ENCODE peak calls at places on chromosome 13, in five cellular contexts. S is H1, Z is GM23338, H is sigmoid colon, R is HCT116. L is an unnamed sample.

GRCh38 chr13:47005761-47006414 is 109.0 kb upstream of the HTR2A start:
- DNase-seq in S (no peak), Z (no peak), H (no peak), R (no peak), L (no peak)

GRCh38 chr13:87153371-87153770 is 517.8 kb upstream of the SLITRK5 start:
- DNase-seq in S (no peak), Z (no peak), H (no peak), R (no peak), L (no peak)

GRCh38 chr13:50130686-50131051 is 115.4 kb downstream of the KCNRG start:
- DNase-seq in S (no peak), Z (peak; percentile 44), H (no peak), R (no peak), L (no peak)

GRCh38 chr13:51935326-51936171 is 73.8 kb downstream of the CCDC70 start:
- DNase-seq in S (no peak), Z (peak; percentile 72), H (no peak), R (peak; percentile 19), L (peak; percentile 59)

GRCh38 chr13:88246239-88246638 is 575.1 kb downstream of the SLITRK5 start:
- DNase-seq in S (no peak), Z (no peak), H (no peak), R (no peak), L (no peak)

GRCh38 chr13:28349371-28349770 is 145.6 kb downstream of the FLT1 start:
- DNase-seq in S (no peak), Z (no peak), H (no peak), R (no peak), L (no peak)

GRCh38 chr13:104750377-104750776 is 1684.2 kb upstream of the SLC10A2 start:
- DNase-seq in S (no peak), Z (no peak), H (no peak), R (no peak), L (no peak)

GRCh38 chr13:112172641-112173171 is 105.8 kb downstream of the SOX1 start:
- DNase-seq in S (no peak), Z (no peak), H (no peak), R (no peak), L (no peak)

GRCh38 chr13:69601661-69602060 is 506.0 kb upstream of the ATXN8OS start:
- DNase-seq in S (no peak), Z (no peak), H (no peak), R (no peak), L (no peak)

GRCh38 chr13:29753593-29754485 is 96.6 kb downstream of the UBL3 start:
- DNase-seq in S (no peak), Z (peak; percentile 21), H (no peak), R (no peak), L (no peak)

GRCh38 chr13:47835470-47836228 is 165.4 kb downstream of the SUCLA2 start:
- DNase-seq in S (no peak), Z (no peak), H (no peak), R (no peak), L (no peak)

GRCh38 chr13:98203641-98204326 is 26.7 kb upstream of the RNF113B start:
- DNase-seq in S (no peak), Z (no peak), H (no peak), R (no peak), L (no peak)

GRCh38 chr13:111367340-111367739 is 46.9 kb downstream of the TEX29 start:
- DNase-seq in S (no peak), Z (no peak), H (no peak), R (no peak), L (no peak)

GRCh38 chr13:51721485-51721884 is 82.5 kb downstream of the DHRS12 start:
- DNase-seq in S (no peak), Z (no peak), H (peak; percentile 71), R (no peak), L (no peak)

GRCh38 chr13:82501804-82502203 is 1380.5 kb downstream of the SLITRK1 start:
- DNase-seq in S (no peak), Z (no peak), H (no peak), R (no peak), L (no peak)

GRCh38 chr13:39684531-39685137 is 29.2 kb downstream of the COG6 start:
- DNase-seq in S (no peak), Z (peak; percentile 72), H (no peak), R (peak; percentile 15), L (no peak)

GRCh38 chr13:113997845-113998751 is 24.2 kb upstream of the C13orf46 start:
- DNase-seq in S (no peak), Z (no peak), H (peak; percentile 79), R (no peak), L (peak; percentile 58)

GRCh38 chr13:27712421-27712820 is 79.9 kb upstream of the GSX1 start:
- DNase-seq in S (no peak), Z (no peak), H (no peak), R (no peak), L (peak; percentile 42)

GRCh38 chr13:111940892-111941291 is 126.1 kb upstream of the SOX1 start:
- DNase-seq in S (no peak), Z (no peak), H (no peak), R (no peak), L (no peak)

GRCh38 chr13:37446503-37446902 is 152.1 kb downstream of the POSTN start:
- DNase-seq in S (no peak), Z (no peak), H (no peak), R (no peak), L (no peak)

GRCh38 chr13:98869408-98870090 is 108.3 kb downstream of the DOCK9 start:
- DNase-seq in S (no peak), Z (no peak), H (no peak), R (no peak), L (peak; percentile 29)

GRCh38 chr13:33323766-33324525 is 38.4 kb upstream of the STARD13 start:
- DNase-seq in S (no peak), Z (peak; percentile 9), H (no peak), R (no peak), L (no peak)

GRCh38 chr13:33321686-33322473 is 36.3 kb upstream of the STARD13 start:
- DNase-seq in S (no peak), Z (no peak), H (no peak), R (no peak), L (no peak)

GRCh38 chr13:33322474-33322827 is 36.9 kb upstream of the STARD13 start:
- DNase-seq in S (no peak), Z (no peak), H (peak; percentile 83), R (no peak), L (no peak)

GRCh38 chr13:33326246-33326645 is 40.7 kb upstream of the STARD13 start:
- DNase-seq in S (no peak), Z (no peak), H (no peak), R (no peak), L (no peak)

GRCh38 chr13:33322965-33323668 is 37.6 kb upstream of the STARD13 start:
- DNase-seq in S (no peak), Z (no peak), H (no peak), R (no peak), L (no peak)
- TF ChIP-seq POLR2AphosphoS5 in S (no peak), Z (no peak), H (no peak), R (no peak), L (no peak)

DNA sequence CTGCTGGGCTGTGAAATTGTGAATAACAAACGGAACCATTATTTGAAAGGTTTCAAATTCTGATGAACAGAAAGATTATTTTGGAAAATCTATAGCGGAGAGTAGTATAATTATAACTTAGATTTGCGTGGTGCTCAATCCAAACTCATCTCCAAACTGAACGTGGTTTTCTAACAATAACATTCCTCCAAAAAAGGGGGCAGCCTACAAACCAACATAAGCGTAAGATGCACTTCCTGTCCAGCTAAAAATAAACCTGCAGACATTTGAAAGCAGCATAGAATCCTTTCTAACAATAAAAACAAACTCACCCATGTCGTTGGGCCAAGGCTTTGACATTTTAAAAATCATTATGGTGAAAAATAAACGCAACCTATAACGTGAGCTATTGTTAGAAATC is 178.4 kb downstream of the COL4A1 start:
- DNase-seq in S (no peak), Z (no peak), H (no peak), R (no peak), L (no peak)
- H3K4me3 ChIP-seq in S (no peak overlapping the region), Z (no peak overlapping the region), H (no peak overlapping the region), R (no peak overlapping the region), L (no peak overlapping the region)

GRCh38 chr13:40982772-40983171 is 36.3 kb downstream of the ELF1 start:
- DNase-seq in S (no peak), Z (no peak), H (no peak), R (no peak), L (no peak)
- TF ChIP-seq POLR2AphosphoS5 in S (no peak), Z (no peak), H (peak; percentile 88), R (no peak), L (peak; percentile 89)

GRCh38 chr13:30796833-30797601 is 61.7 kb downstream of the ALOX5AP start:
- DNase-seq in S (no peak), Z (no peak), H (peak; percentile 62), R (no peak), L (no peak)
- H3K4me3 ChIP-seq in S (no peak overlapping the region), Z (no peak overlapping the region), H (peak overlapping the region; percentile 33), R (no peak overlapping the region), L (peak overlapping the region; percentile 11)

DNA sequence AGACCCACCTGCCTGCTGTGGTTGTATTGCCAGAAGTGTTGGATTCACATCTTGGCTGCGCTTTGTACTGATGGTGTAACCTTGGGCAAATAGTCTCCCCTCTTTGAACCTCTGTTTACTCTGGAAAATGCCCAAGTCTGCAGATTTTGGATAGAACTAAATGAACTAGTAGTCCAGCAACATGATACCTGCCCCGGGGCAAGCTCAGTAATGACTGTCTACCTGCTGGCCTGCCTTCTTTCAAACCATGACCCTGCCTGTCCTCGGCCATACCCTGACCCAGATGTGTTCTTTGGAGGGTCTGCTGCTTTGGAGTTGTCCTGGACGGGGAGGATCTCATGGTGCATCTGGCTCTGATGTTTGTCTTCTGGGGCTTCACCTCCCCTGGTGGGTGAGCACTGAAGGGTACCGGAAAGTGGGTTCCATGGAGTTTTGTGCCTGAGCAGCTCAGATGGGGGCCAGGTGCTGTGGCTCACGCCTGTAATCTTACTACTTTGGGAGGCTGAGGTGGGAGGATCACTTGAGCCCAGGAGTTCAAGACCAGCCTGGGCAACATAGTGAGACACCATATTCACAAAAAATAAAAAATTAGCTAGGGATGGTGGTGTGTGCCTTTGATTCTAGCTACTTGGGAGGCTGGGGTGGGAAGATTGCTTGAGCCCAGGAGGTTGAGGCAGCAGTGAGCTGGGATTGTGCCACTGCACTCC is 59.5 kb downstream of the TNFRSF19 start:
- DNase-seq in S (no peak), Z (no peak), H (no peak), R (no peak), L (no peak)
- TF ChIP-seq POLR2AphosphoS5 in S (no peak), Z (no peak), H (no peak), R (no peak), L (no peak)

DNA sequence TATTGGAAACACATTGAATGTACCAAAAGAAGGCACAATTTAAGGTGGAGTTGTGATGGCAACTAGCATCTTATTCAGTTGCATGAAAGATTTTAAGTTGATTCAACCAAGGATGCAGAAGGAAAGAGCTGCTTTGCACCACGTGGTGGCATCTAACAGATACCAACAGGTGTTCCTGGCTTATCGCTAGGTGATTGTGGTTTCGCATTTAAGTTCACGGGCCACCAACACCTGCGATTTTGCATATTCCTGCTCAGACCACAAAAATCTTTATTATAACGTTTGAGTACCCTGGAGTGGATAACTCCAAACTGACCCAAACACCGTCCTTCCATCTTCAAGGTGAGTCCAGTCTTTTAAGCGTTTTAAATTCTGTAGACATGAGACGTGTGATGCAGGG is 45.3 kb downstream of the RGCC start:
- DNase-seq in S (no peak), Z (no peak), H (no peak), R (no peak), L (no peak)
- H3K4me3 ChIP-seq in S (no peak overlapping the region), Z (no peak overlapping the region), H (no peak overlapping the region), R (no peak overlapping the region), L (no peak overlapping the region)

L was measured in stomach.